ENCODE peak calls at places on chromosomes 11 and 22, in four cellular contexts. One of them, this sample, is unnamed.

GRCh38 chr11:114188851-114189570 is 107.2 kb upstream of the NNMT start:
- DNase-seq in lower leg skin: no peak
- DNase-seq in AG10803: no peak
- DNase-seq in left ventricle myocardium inferior: no peak
- DNase-seq in this sample: no peak

GRCh38 chr11:125062931-125063428 is at the start of gene SLC37A2:
- DNase-seq in lower leg skin: no peak
- DNase-seq in AG10803: peak
- DNase-seq in left ventricle myocardium inferior: peak
- DNase-seq in this sample: peak

GRCh38 chr22:27613099-27614089 is 188.2 kb downstream of the MN1 start:
- DNase-seq in lower leg skin: no peak
- DNase-seq in AG10803: no peak
- DNase-seq in left ventricle myocardium inferior: no peak
- DNase-seq in this sample: no peak

GRCh38 chr22:23832226-23833016 is 6.4 kb downstream of the DERL3 start:
- DNase-seq in lower leg skin: no peak
- DNase-seq in AG10803: no peak
- DNase-seq in left ventricle myocardium inferior: no peak
- DNase-seq in this sample: no peak

GRCh38 chr11:46075168-46075567 is 46.1 kb downstream of the PHF21A start:
- DNase-seq in lower leg skin: no peak
- DNase-seq in AG10803: peak
- DNase-seq in left ventricle myocardium inferior: no peak
- DNase-seq in this sample: peak

GRCh38 chr11:106456651-106457050 is 379.2 kb downstream of the AASDHPPT start:
- DNase-seq in lower leg skin: no peak
- DNase-seq in AG10803: no peak
- DNase-seq in left ventricle myocardium inferior: no peak
- DNase-seq in this sample: peak

GRCh38 chr11:132982769-132983168 is 549.5 kb downstream of the OPCML start:
- DNase-seq in lower leg skin: no peak
- DNase-seq in AG10803: no peak
- DNase-seq in left ventricle myocardium inferior: no peak
- DNase-seq in this sample: no peak

GRCh38 chr11:79121351-79121750 is 319.5 kb downstream of the TENM4 start:
- DNase-seq in lower leg skin: no peak
- DNase-seq in AG10803: no peak
- DNase-seq in left ventricle myocardium inferior: no peak
- DNase-seq in this sample: no peak

GRCh38 chr11:45737056-45737455 is 67.9 kb upstream of the SLC35C1 start:
- DNase-seq in lower leg skin: no peak
- DNase-seq in AG10803: peak
- DNase-seq in left ventricle myocardium inferior: no peak
- DNase-seq in this sample: peak

GRCh38 chr11:13486926-13487660 is 8.7 kb downstream of the PTH start:
- DNase-seq in lower leg skin: no peak
- DNase-seq in AG10803: peak
- DNase-seq in left ventricle myocardium inferior: peak
- DNase-seq in this sample: peak

GRCh38 chr11:86594746-86595145 is 77.7 kb downstream of the ME3 start:
- DNase-seq in lower leg skin: no peak
- DNase-seq in AG10803: no peak
- DNase-seq in left ventricle myocardium inferior: no peak
- DNase-seq in this sample: peak

GRCh38 chr11:129458278-129458677 is 82.6 kb downstream of the BARX2 start:
- DNase-seq in lower leg skin: no peak
- DNase-seq in AG10803: no peak
- DNase-seq in left ventricle myocardium inferior: no peak
- DNase-seq in this sample: no peak

GRCh38 chr11:130024356-130024755 is 21.7 kb upstream of the PRDM10 start:
- DNase-seq in lower leg skin: no peak
- DNase-seq in AG10803: peak
- DNase-seq in left ventricle myocardium inferior: no peak
- DNase-seq in this sample: peak

GRCh38 chr22:47106806-47107205 is 344.4 kb downstream of the TBC1D22A start:
- DNase-seq in lower leg skin: no peak
- DNase-seq in AG10803: no peak
- DNase-seq in left ventricle myocardium inferior: no peak
- DNase-seq in this sample: no peak

GRCh38 chr22:29130490-29130889 is 57.7 kb downstream of the KREMEN1 start:
- DNase-seq in lower leg skin: no peak
- DNase-seq in AG10803: peak
- DNase-seq in left ventricle myocardium inferior: no peak
- DNase-seq in this sample: no peak

GRCh38 chr11:10134975-10135481 is 159.0 kb downstream of the SBF2 start:
- DNase-seq in lower leg skin: no peak
- DNase-seq in AG10803: no peak
- DNase-seq in left ventricle myocardium inferior: no peak
- DNase-seq in this sample: no peak

GRCh38 chr11:134667505-134667904 is 255.5 kb upstream of the B3GAT1 start:
- DNase-seq in lower leg skin: no peak
- DNase-seq in AG10803: no peak
- DNase-seq in left ventricle myocardium inferior: no peak
- DNase-seq in this sample: no peak

GRCh38 chr22:46064966-46065666 is 85.2 kb upstream of the PPARA start:
- DNase-seq in lower leg skin: no peak
- DNase-seq in AG10803: peak
- DNase-seq in left ventricle myocardium inferior: peak
- DNase-seq in this sample: peak

GRCh38 chr11:57379732-57380131 is 1.2 kb downstream of the PRG3 start:
- DNase-seq in lower leg skin: no peak
- DNase-seq in AG10803: peak
- DNase-seq in left ventricle myocardium inferior: no peak
- DNase-seq in this sample: peak

GRCh38 chr11:110734790-110735189 is 22.6 kb upstream of the ARHGAP20 start:
- DNase-seq in lower leg skin: no peak
- DNase-seq in AG10803: no peak
- DNase-seq in left ventricle myocardium inferior: no peak
- DNase-seq in this sample: no peak

GRCh38 chr11:67262731-67263675 is 3.3 kb upstream of the GRK2 start:
- DNase-seq in lower leg skin: no peak
- DNase-seq in AG10803: peak
- DNase-seq in left ventricle myocardium inferior: peak
- DNase-seq in this sample: peak

GRCh38 chr11:1309498-1310314 is at the start of gene TOLLIP:
- DNase-seq in lower leg skin: peak
- DNase-seq in AG10803: peak
- DNase-seq in left ventricle myocardium inferior: peak
- DNase-seq in this sample: peak
- TF ChIP-seq CTCF in lower leg skin: no peak
- TF ChIP-seq CTCF in AG10803: peak
- TF ChIP-seq CTCF in left ventricle myocardium inferior: peak
- TF ChIP-seq CTCF in this sample: peak

DNA sequence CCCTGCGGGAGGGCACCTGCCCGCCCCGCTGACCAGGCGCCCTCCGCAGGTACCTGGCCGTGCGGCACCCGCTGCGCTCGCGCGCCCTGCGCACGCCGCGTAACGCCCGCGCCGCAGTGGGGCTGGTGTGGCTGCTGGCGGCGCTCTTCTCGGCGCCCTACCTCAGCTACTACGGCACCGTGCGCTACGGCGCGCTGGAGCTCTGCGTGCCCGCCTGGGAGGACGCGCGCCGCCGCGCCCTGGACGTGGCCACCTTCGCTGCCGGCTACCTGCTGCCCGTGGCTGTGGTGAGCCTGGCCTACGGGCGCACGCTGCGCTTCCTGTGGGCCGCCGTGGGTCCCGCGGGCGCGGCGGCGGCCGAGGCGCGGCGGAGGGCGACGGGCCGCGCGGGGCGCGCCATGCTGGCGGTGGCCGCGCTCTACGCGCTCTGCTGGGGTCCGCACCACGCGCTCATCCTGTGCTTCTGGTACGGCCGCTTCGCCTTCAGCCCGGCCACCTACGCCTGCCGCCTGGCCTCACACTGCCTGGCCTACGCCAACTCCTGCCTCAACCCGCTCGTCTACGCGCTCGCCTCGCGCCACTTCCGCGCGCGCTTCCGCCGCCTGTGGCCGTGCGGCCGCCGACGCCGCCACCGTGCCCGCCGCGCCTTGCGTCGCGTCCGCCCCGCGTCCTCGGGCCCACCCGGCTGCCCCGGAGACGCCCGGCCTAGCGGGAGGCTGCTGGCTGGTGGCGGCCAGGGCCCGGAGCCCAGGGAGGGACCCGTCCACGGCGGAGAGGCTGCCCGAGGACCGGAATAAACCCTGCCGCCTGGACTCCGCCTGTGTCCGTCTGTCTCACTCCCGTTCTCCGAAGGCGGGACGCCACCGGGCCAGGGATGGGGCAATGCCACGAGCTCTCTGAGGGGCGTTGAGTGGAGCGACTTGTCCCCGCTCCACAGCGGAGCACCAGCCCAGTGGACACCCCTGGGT is 1.8 kb downstream of the GALR3 start:
- DNase-seq in lower leg skin: no peak
- DNase-seq in AG10803: no peak
- DNase-seq in left ventricle myocardium inferior: no peak
- DNase-seq in this sample: no peak
- H3K4me3 ChIP-seq in lower leg skin: no peak
- H3K4me3 ChIP-seq in AG10803: peak
- H3K4me3 ChIP-seq in left ventricle myocardium inferior: peak
- H3K4me3 ChIP-seq in this sample: no peak

GRCh38 chr22:34946339-34946985 is 119.5 kb upstream of the ISX start:
- DNase-seq in lower leg skin: no peak
- DNase-seq in AG10803: peak
- DNase-seq in left ventricle myocardium inferior: no peak
- DNase-seq in this sample: no peak

DNA sequence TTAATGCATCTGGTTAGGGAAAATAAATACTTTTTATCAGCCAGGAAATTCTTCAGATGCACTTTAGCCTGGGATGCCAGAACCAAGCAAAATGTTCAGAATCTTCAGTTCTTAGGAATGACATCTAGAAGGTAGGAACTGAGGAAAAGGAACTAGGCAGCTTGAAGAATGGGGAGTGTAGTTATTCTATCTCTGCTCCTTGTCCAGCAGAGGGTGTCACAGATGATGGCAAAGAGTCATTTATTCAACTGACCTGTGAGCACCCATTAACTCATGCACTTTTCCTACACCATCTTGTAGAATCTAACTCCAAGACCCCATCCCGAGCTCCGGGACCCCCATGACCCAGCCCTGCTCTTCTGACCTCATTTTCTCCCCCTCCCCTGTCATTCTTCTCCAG is 122.1 kb upstream of the ISX start:
- DNase-seq in lower leg skin: no peak
- DNase-seq in AG10803: no peak
- DNase-seq in left ventricle myocardium inferior: no peak
- DNase-seq in this sample: no peak
- TF ChIP-seq CTCF in lower leg skin: no peak
- TF ChIP-seq CTCF in AG10803: no peak
- TF ChIP-seq CTCF in left ventricle myocardium inferior: no peak
- TF ChIP-seq CTCF in this sample: no peak

GRCh38 chr11:14842002-14842401 is 50.0 kb downstream of the CYP2R1 start:
- DNase-seq in lower leg skin: no peak
- DNase-seq in AG10803: no peak
- DNase-seq in left ventricle myocardium inferior: no peak
- DNase-seq in this sample: no peak

GRCh38 chr11:14835491-14836105 is 56.4 kb downstream of the CYP2R1 start:
- DNase-seq in lower leg skin: no peak
- DNase-seq in AG10803: no peak
- DNase-seq in left ventricle myocardium inferior: no peak
- DNase-seq in this sample: no peak

DNA sequence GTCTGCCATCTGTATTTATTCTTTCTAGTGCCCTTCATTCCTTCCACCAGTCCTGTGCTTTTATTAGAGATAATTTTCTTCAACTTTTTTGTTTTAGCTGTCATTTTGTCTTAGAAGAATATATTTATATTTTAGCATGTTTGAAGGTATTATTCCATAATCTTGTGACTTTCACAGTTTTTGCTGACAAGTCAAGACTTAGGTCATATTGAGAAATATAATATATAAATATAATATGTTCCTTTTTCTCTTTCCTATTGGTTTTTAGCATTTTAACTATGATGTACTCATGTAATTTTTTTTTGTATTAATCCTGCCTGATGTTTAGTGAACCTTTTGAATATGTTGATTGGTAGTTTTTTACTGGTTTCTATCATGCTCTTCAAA is 55.9 kb downstream of the CYP2R1 start:
- DNase-seq in lower leg skin: no peak
- DNase-seq in AG10803: no peak
- DNase-seq in left ventricle myocardium inferior: no peak
- DNase-seq in this sample: no peak
- H3K4me3 ChIP-seq in lower leg skin: no peak
- H3K4me3 ChIP-seq in AG10803: no peak
- H3K4me3 ChIP-seq in left ventricle myocardium inferior: no peak
- H3K4me3 ChIP-seq in this sample: no peak

GRCh38 chr11:72821920-72822799 is 7.9 kb downstream of the ATG16L2 start:
- DNase-seq in lower leg skin: peak
- DNase-seq in AG10803: peak
- DNase-seq in left ventricle myocardium inferior: peak
- DNase-seq in this sample: peak
- TF ChIP-seq CTCF in lower leg skin: no peak
- TF ChIP-seq CTCF in AG10803: no peak
- TF ChIP-seq CTCF in left ventricle myocardium inferior: peak
- TF ChIP-seq CTCF in this sample: no peak

GRCh38 chr11:1747753-1748466 is 2.5 kb downstream of the IFITM10 start:
- DNase-seq in lower leg skin: no peak
- DNase-seq in AG10803: no peak
- DNase-seq in left ventricle myocardium inferior: peak
- DNase-seq in this sample: no peak
- H3K4me3 ChIP-seq in lower leg skin: no peak
- H3K4me3 ChIP-seq in AG10803: peak
- H3K4me3 ChIP-seq in left ventricle myocardium inferior: peak
- H3K4me3 ChIP-seq in this sample: no peak

This sample was measured in fibroblast of mammary gland.